ENCODE peak calls at places on chromosomes 12 and 14, in nine cellular contexts. B is GM23248; L is naive thymus-derived CD4-positive, alpha-beta T cell; O is CD8-positive, alpha-beta memory T cell; Z is DND-41; K is sigmoid colon; F is A549; W is psoas muscle; S is tibial nerve. D is an unnamed sample.
A peak's percentile ranks its signal among the peaks of the same experiment; 100 is the strongest.

GRCh38 chr12:123089631-123090353 is 61.1 kb downstream of the PITPNM2 start:
- DNase-seq in S (no peak), B (peak; percentile 98), O (no peak), W (no peak), Z (no peak), L (no peak), K (no peak), F (peak; percentile 85), D (no peak)

GRCh38 chr12:117111386-117112267 is 12.4 kb upstream of the TESC start:
- DNase-seq in B (no peak), Z (peak; percentile 30), S (no peak), K (no peak), O (no peak), F (no peak), L (no peak), W (no peak), D (no peak)

GRCh38 chr14:67746927-67747326 is 45.2 kb downstream of the RDH12 start:
- DNase-seq in L (no peak), K (no peak), F (no peak), B (no peak), S (no peak), Z (no peak), O (no peak), W (no peak), D (no peak)

GRCh38 chr12:17875230-17875629 is 214.8 kb downstream of the RERGL start:
- DNase-seq in S (no peak), K (no peak), W (no peak), Z (no peak), B (no peak), L (no peak), F (peak; percentile 7), O (no peak), D (no peak)

GRCh38 chr12:58814036-58814435 is 106.3 kb downstream of the LRIG3 start:
- DNase-seq in S (no peak), W (no peak), L (no peak), F (no peak), Z (no peak), K (no peak), O (no peak), B (peak; percentile 57), D (no peak)

GRCh38 chr12:104536841-104537240 is 80.1 kb downstream of the CHST11 start:
- DNase-seq in W (no peak), Z (no peak), O (no peak), L (no peak), S (no peak), K (no peak), F (no peak), B (peak; percentile 17), D (no peak)

GRCh38 chr12:57864811-57865751 is 18.6 kb upstream of the CTDSP2 start:
- DNase-seq in K (peak; percentile 91), S (peak; percentile 58), F (peak; percentile 83), W (peak; percentile 91), B (peak; percentile 95), O (no peak), L (no peak), Z (peak; percentile 20), D (peak; percentile 88)

GRCh38 chr14:95227279-95227860 is 70.0 kb upstream of the DICER1 start:
- DNase-seq in F (no peak), K (no peak), L (no peak), B (no peak), W (no peak), S (no peak), Z (no peak), O (no peak), D (no peak)

GRCh38 chr12:65263777-65264176 is 14.7 kb upstream of the MSRB3 start:
- DNase-seq in O (no peak), W (no peak), Z (no peak), L (no peak), K (no peak), F (no peak), B (no peak), S (no peak), D (no peak)

GRCh38 chr12:64687816-64688599 is 71.2 kb downstream of the GNS start:
- DNase-seq in F (no peak), K (peak; percentile 83), W (no peak), L (no peak), Z (no peak), O (no peak), S (no peak), B (no peak), D (no peak)

GRCh38 chr12:125773033-125773432 is 707.8 kb downstream of the AACS start:
- DNase-seq in F (peak; percentile 75), L (no peak), O (no peak), W (no peak), B (peak; percentile 2), K (peak; percentile 66), S (no peak), Z (peak; percentile 44), D (no peak)

GRCh38 chr12:109223211-109223610 is 85.9 kb downstream of the FOXN4 start:
- DNase-seq in W (no peak), F (no peak), O (no peak), K (no peak), Z (no peak), B (no peak), L (no peak), S (no peak), D (no peak)

GRCh38 chr14:22939684-22940083 is 10.5 kb upstream of the PRMT5 start:
- DNase-seq in Z (no peak), S (no peak), O (no peak), W (no peak), F (no peak), K (no peak), B (peak; percentile 85), L (no peak), D (no peak)

GRCh38 chr14:59619071-59619470 is 42.5 kb upstream of the CCDC175 start:
- DNase-seq in O (no peak), F (no peak), B (no peak), L (no peak), W (no peak), K (no peak), S (no peak), Z (no peak), D (no peak)

GRCh38 chr12:109385339-109386078 is 37.8 kb downstream of the MYO1H start:
- DNase-seq in O (no peak), B (peak; percentile 85), F (peak; percentile 64), L (peak; percentile 22), S (no peak), K (no peak), W (peak; percentile 61), Z (no peak), D (no peak)

GRCh38 chr12:108879615-108880254 is at the start of gene DAO:
- DNase-seq in B (no peak), S (no peak), O (no peak), L (no peak), Z (no peak), W (no peak), F (no peak), K (no peak), D (no peak)

GRCh38 chr12:52539024-52539820 is 13.7 kb downstream of the KRT71 start:
- DNase-seq in F (peak; percentile 68), Z (no peak), W (no peak), K (no peak), B (peak; percentile 52), L (no peak), O (no peak), S (no peak), D (no peak)

GRCh38 chr12:32309811-32310755 is 89.3 kb upstream of the FGD4 start:
- DNase-seq in L (no peak), K (no peak), S (no peak), F (no peak), O (no peak), Z (no peak), W (no peak), B (no peak), D (no peak)

GRCh38 chr14:104191409-104191997 is 53.1 kb downstream of the KIF26A start:
- DNase-seq in K (no peak), B (no peak), Z (no peak), S (no peak), L (no peak), W (no peak), O (no peak), F (no peak), D (no peak)

GRCh38 chr12:34625116-34625515 is 602.8 kb downstream of the ALG10 start:
- DNase-seq in F (peak; percentile 42), O (no peak), W (no peak), K (no peak), B (peak; percentile 54), Z (no peak), S (no peak), L (no peak), D (no peak)
- H3K9me3 ChIP-seq in F (no peaks in the 10 kb centered on the region), O (no peaks in the 10 kb centered on the region), W (peaks cover 2% of the 10 kb centered on the region), K (no peaks in the 10 kb centered on the region), B (no peaks in the 10 kb centered on the region), Z (no peaks in the 10 kb centered on the region), S (no peaks in the 10 kb centered on the region), L (no peaks in the 10 kb centered on the region), D (no peaks in the 10 kb centered on the region)

GRCh38 chr14:106044949-106045596 is 518.7 kb downstream of the TMEM121 start:
- DNase-seq in B (peak; percentile 40), F (peak; percentile 83), S (no peak), O (peak; percentile 73), K (no peak), Z (peak; percentile 85), L (peak; percentile 75), W (peak; percentile 59), D (peak; percentile 29)
- H3K9me3 ChIP-seq in B (no peaks in the 10 kb centered on the region), F (no peaks in the 10 kb centered on the region), S (no peaks in the 10 kb centered on the region), O (no peaks in the 10 kb centered on the region), K (no peaks in the 10 kb centered on the region), Z (no peaks in the 10 kb centered on the region), L (no peaks in the 10 kb centered on the region), W (no peaks in the 10 kb centered on the region), D (no peaks in the 10 kb centered on the region)

GRCh38 chr12:124469193-124469888 is 98.1 kb downstream of the NCOR2 start:
- DNase-seq in S (no peak), L (no peak), O (peak; percentile 24), K (no peak), W (no peak), F (peak; percentile 58), Z (no peak), B (peak; percentile 43), D (no peak)
- H3K9me3 ChIP-seq in S (no peaks in the 10 kb centered on the region), L (peaks cover 25% of the 10 kb centered on the region), O (peaks cover 13% of the 10 kb centered on the region), K (no peaks in the 10 kb centered on the region), W (peaks cover 5% of the 10 kb centered on the region), F (peaks cover 55% of the 10 kb centered on the region), Z (peaks cover 22% of the 10 kb centered on the region), B (no peaks in the 10 kb centered on the region), D (peaks cover 14% of the 10 kb centered on the region)

GRCh38 chr14:79570648-79571047 is 640.7 kb downstream of the DIO2 start:
- DNase-seq in B (no peak), K (no peak), W (no peak), S (no peak), F (no peak), Z (no peak), O (no peak), L (no peak), D (no peak)

GRCh38 chr14:79571361-79571760 is 639.9 kb downstream of the DIO2 start:
- DNase-seq in W (no peak), K (no peak), L (no peak), F (no peak), B (no peak), Z (no peak), O (no peak), S (no peak), D (no peak)

GRCh38 chr14:79564371-79564770 is 646.9 kb downstream of the DIO2 start:
- DNase-seq in Z (no peak), F (no peak), K (no peak), L (no peak), B (no peak), O (no peak), W (no peak), S (no peak), D (no peak)

GRCh38 chr14:79567306-79567705 is 644.0 kb downstream of the DIO2 start:
- DNase-seq in K (no peak), F (no peak), S (no peak), L (no peak), W (no peak), Z (no peak), O (no peak), B (no peak), D (no peak)

GRCh38 chr14:79568566-79568965 is 642.7 kb downstream of the DIO2 start:
- DNase-seq in Z (no peak), F (no peak), K (no peak), O (no peak), W (no peak), L (no peak), B (no peak), S (no peak), D (no peak)
- H3K9me3 ChIP-seq in Z (no peaks in the 10 kb centered on the region), F (no peaks in the 10 kb centered on the region), K (no peaks in the 10 kb centered on the region), O (no peaks in the 10 kb centered on the region), W (no peaks in the 10 kb centered on the region), L (no peaks in the 10 kb centered on the region), B (no peaks in the 10 kb centered on the region), S (no peaks in the 10 kb centered on the region), D (no peaks in the 10 kb centered on the region)